ENCODE peak calls at places on chromosomes 3 and 15, in five cellular contexts. D is HFF-Myc, F is foreskin fibroblast, X is mesothelial cell of epicardium, H is HepG2. S is an unnamed sample.

GRCh38 chr3:45123030-45123429 is 23.1 kb downstream of the CDCP1 start:
- DNase-seq in D (peak; percentile 91), H (no peak), X (no peak), F (peak; percentile 96), S (no peak)

GRCh38 chr15:66135664-66136063 is 117.9 kb downstream of the MEGF11 start:
- DNase-seq in F (no peak), H (no peak), D (no peak), X (no peak), S (no peak)

GRCh38 chr3:8518138-8518537 is 16.5 kb downstream of the LMCD1 start:
- DNase-seq in X (no peak), F (peak; percentile 77), H (no peak), D (no peak), S (no peak)

GRCh38 chr15:84142888-84143337 is 92.7 kb upstream of the GOLGA6L4 start:
- DNase-seq in H (peak; percentile 75), F (peak; percentile 67), X (peak; percentile 53), D (peak; percentile 83), S (peak; percentile 71)

GRCh38 chr15:73125219-73125618 is 73.0 kb downstream of the NEO1 start:
- DNase-seq in H (no peak), X (no peak), D (no peak), F (peak; percentile 13), S (no peak)

GRCh38 chr3:107064445-107065060 is 312.7 kb upstream of the CCDC54 start:
- DNase-seq in X (peak; percentile 22), F (peak; percentile 65), D (peak; percentile 68), H (peak; percentile 44), S (peak; percentile 59)

GRCh38 chr15:93870583-93870982 is 360.8 kb upstream of the MCTP2 start:
- DNase-seq in H (no peak), D (no peak), X (no peak), F (no peak), S (no peak)

GRCh38 chr3:172885704-172886103 is 135.2 kb downstream of the ECT2 start:
- DNase-seq in D (no peak), H (peak; percentile 1), F (no peak), X (no peak), S (no peak)

GRCh38 chr3:186909078-186909853 is 21.1 kb upstream of the ST6GAL1 start:
- DNase-seq in X (no peak), F (no peak), D (no peak), H (peak; percentile 37), S (no peak)

GRCh38 chr15:63481105-63481810 is 23.1 kb upstream of the USP3 start:
- DNase-seq in F (peak; percentile 77), X (no peak), H (no peak), D (no peak), S (no peak)

GRCh38 chr15:83356516-83357399 is 72.3 kb upstream of the BNC1 start:
- DNase-seq in X (no peak), F (no peak), H (no peak), D (peak; percentile 61), S (no peak)

GRCh38 chr3:183884097-183884436 is 613 bp downstream of the PARL start:
- DNase-seq in H (no peak), X (no peak), D (no peak), F (no peak), S (no peak)

GRCh38 chr3:12336099-12336498 is 47.2 kb downstream of the PPARG start:
- DNase-seq in D (no peak), X (no peak), F (no peak), H (no peak), S (no peak)

GRCh38 chr3:185717121-185717520 is 107.7 kb downstream of the IGF2BP2 start:
- DNase-seq in X (no peak), D (no peak), F (peak; percentile 88), H (no peak), S (no peak)

GRCh38 chr3:81394656-81395055 is 366.8 kb downstream of the GBE1 start:
- DNase-seq in F (no peak), D (no peak), H (no peak), X (no peak), S (no peak)

GRCh38 chr15:101017935-101018849 is 99.0 kb downstream of the LRRK1 start:
- DNase-seq in F (no peak), X (no peak), H (no peak), D (no peak), S (no peak)

GRCh38 chr15:101014921-101015841 is 96.0 kb downstream of the LRRK1 start:
- DNase-seq in X (peak; percentile 58), D (peak; percentile 26), F (peak; percentile 40), H (peak; percentile 53), S (peak; percentile 59)

GRCh38 chr15:101019351-101019750 is 100.2 kb downstream of the LRRK1 start:
- DNase-seq in D (no peak), F (no peak), H (no peak), X (no peak), S (no peak)

GRCh38 chr15:101016581-101016980 is 97.4 kb downstream of the LRRK1 start:
- DNase-seq in D (no peak), F (no peak), H (no peak), X (no peak), S (no peak)

DNA sequence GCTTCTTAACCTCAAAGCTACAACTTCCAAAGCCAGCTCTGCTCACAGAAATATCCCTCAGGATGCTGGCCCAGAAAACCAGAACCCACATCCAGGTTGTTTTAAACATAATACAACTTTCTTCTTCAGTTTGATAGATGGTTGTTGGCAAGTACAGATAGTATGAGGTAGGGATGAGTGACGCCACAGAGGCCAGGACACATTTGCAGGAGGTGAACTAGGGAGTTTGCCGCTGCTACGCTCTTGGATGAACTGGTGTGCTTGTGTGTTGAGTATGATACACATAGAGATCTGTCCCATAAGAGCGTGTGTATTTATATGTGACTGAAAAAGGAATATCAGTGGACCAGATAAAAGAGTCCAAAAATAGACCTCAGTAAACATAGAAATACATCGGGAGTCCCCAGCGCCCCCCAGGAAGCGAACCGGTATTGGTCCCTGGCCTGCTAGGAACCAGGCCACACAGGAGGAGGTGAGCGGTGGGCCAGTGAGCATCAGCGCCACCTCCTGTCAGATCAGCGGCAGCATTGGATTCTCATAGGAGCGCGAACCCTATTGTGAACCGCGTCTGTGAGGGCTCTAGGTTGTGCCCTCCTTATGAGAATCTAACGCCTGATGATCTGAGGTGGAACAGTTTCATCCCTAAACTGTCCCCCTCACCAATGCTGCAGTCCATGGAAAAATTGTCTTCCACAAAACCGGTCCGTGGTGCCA is 98.0 kb downstream of the LRRK1 start:
- DNase-seq in F (no peak), D (no peak), X (no peak), H (no peak), S (no peak)
- TF ChIP-seq CTCF in F (no peak), D (peak; percentile 27), X (no peak), H (peak; percentile 69), S (no peak)

DNA sequence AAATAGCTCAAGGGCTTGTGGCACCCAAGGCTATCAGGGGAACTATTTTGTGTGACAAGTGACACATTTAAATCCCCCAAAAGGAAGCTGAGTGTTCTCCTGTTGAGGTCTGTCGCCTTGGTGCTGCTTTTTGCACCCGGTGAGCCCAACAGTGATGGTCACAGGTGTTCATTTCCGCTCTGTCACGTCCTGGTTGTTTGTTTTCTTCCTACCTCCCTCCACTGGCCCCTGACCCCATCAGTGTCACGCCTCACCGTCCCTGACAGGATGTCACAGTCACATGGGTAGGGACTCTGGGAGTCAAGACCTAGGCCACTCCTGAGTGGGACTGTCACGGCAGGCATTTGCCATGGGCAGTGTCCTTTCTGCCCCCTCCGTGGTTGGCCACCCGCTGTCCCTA is 11.2 kb downstream of the SLCO3A1 start:
- DNase-seq in H (no peak), F (no peak), X (no peak), D (no peak), S (no peak)
- TF ChIP-seq CTCF in H (no peak), F (no peak), X (no peak), D (no peak), S (no peak)

DNA sequence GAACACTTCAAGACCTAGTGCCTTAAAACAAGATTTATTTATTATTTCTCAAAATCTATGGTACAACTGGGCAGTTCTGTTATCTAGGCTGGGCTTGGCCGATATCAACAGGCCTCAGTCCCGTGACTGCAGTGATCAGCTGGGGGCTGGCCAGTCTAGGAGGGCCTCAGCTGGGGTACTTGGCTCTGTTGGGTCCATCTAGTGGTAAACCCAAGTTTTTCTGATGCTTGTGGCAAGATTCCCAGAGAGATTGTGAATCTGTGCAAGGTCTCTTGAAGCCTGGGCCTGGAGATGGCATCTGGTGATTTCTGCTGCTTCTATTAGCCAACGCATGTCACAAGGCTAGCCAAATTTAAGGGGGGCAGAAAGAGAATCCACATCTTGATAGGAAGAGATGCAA is 482.4 kb upstream of the SGO1 start:
- DNase-seq in D (no peak), H (peak; percentile 2), F (no peak), X (no peak), S (peak; percentile 30)
- TF ChIP-seq CTCF in D (peak; percentile 21), H (no peak), F (no peak), X (no peak), S (peak; percentile 35)

GRCh38 chr15:34493001-34493400 is 55.4 kb upstream of the GOLGA8A start:
- DNase-seq in H (no peak), D (no peak), F (no peak), X (no peak), S (no peak)
- TF ChIP-seq CTCF in H (no peak), D (no peak), F (no peak), X (no peak), S (no peak)

DNA sequence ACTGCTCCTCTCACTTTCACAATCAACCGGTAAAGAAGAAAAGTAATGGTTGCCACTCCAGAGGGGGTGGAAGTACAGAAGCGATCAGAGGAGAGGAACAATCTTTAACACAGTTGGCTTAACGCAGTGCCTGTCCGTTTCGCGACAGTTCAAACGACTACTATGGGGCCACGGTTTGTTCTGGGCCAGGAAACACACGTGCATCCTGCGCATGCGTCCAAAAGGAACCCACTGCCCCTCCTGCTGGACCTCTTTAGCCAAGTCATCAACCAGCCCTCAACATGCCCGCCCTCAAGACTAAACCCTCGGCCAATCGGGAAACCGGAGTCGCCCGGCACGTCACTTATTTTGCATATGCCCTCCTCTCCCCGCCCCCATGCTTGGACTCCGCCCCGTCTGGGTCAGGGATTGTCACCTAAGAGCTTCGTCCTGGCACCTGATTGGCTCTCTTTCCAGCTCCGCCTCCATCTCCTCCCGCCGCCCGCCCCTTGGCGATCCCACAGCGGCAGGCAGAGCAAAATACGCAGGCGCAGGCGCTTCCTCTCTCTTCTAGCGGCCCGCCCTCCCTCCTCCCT is 345 bp upstream of the CDV3 start:
- DNase-seq in D (peak; percentile 99), X (peak; percentile 99), H (peak; percentile 99), F (peak; percentile 100), S (peak; percentile 100)
- TF ChIP-seq CTCF in D (no peak), X (no peak), H (peak; percentile 39), F (no peak), S (peak; percentile 27)

S was measured in Caco-2.